ENCODE peak calls at places on chromosomes 11 and 22, in ten cellular contexts. G is HS-5; T is hypothalamus; C is NCI-H2081; V is NCI-H1092; B is neuronal stem cell; H is right atrium auricular region; M is dorsolateral prefrontal cortex; O is stimulated activated naive B cell treated with anti-CD40 and anti-IgM and Interleukin-4, amounts not matched to agents 10 μg/mL and 1 μg/mL and 100 μg/mL, for 72 hours; R is NCI-H1694. Q is an unnamed sample.

GRCh38 chr11:60928563-60929001 is 4.3 kb downstream of the TMEM132A start:
- DNase-seq in H (no peak), C (no peak), G (no peak), B (no peak), V (no peak), T (no peak), M (no peak), R (no peak), O (no peak), Q (no peak)

GRCh38 chr22:37556750-37557149 is 3.5 kb upstream of the CDC42EP1 start:
- DNase-seq in C (no peak), O (no peak), G (no peak), R (no peak), V (no peak), T (no peak), B (no peak), H (no peak), M (no peak), Q (no peak)

GRCh38 chr11:77101043-77101537 is 1.6 kb upstream of the OMP start:
- DNase-seq in V (no peak), H (no peak), R (peak; percentile 15), G (no peak), M (no peak), C (no peak), B (no peak), T (no peak), O (no peak), Q (peak; percentile 75)

GRCh38 chr22:40153705-40154104 is 24.0 kb upstream of the TNRC6B start:
- DNase-seq in R (no peak), G (no peak), B (no peak), O (no peak), M (no peak), T (no peak), C (no peak), V (no peak), H (no peak), Q (no peak)

GRCh38 chr11:29260939-29261705 is 755.7 kb downstream of the KCNA4 start:
- DNase-seq in C (no peak), M (no peak), R (no peak), T (no peak), G (peak; percentile 34), H (no peak), V (no peak), B (no peak), O (no peak), Q (no peak)

GRCh38 chr11:118911880-118912741 is 13.6 kb downstream of the BCL9L start:
- DNase-seq in G (peak; percentile 73), H (peak; percentile 94), C (no peak), R (no peak), V (no peak), O (no peak), T (no peak), M (no peak), B (no peak), Q (no peak)

GRCh38 chr11:75816561-75817239 is 1.7 kb downstream of the UVRAG start:
- DNase-seq in B (no peak), M (no peak), C (peak; percentile 14), V (no peak), G (no peak), H (no peak), T (no peak), O (no peak), R (no peak), Q (peak; percentile 84)

GRCh38 chr22:44738347-44738715 is 14.0 kb upstream of the ARHGAP8 start:
- DNase-seq in C (no peak), M (no peak), O (no peak), B (no peak), R (no peak), T (no peak), V (no peak), H (no peak), G (no peak), Q (no peak)

GRCh38 chr22:38843201-38843715 is 570 bp downstream of the NPTXR start:
- DNase-seq in M (no peak), T (no peak), R (peak; percentile 12), H (no peak), G (peak; percentile 33), B (peak; percentile 56), V (peak; percentile 64), C (peak; percentile 75), O (no peak), Q (peak; percentile 62)

GRCh38 chr11:19674420-19674819 is 38.2 kb upstream of the NAV2 start:
- DNase-seq in R (no peak), M (no peak), B (no peak), C (no peak), V (no peak), O (no peak), T (no peak), G (no peak), H (no peak), Q (no peak)

Q was measured in KBM-7.